ENCODE peak calls at places on chromosomes 2 and 18, in nine cellular contexts. P, N, A, E, R, C, O, D and I are unnamed samples.

GRCh38 chr2:190449925-190450324 is 41.8 kb downstream of the MFSD6 start:
- DNase-seq in P (no peak), N (no peak), A (no peak), E (no peak), R (no peak), C (no peak), O (no peak), D (no peak), I (no peak)

GRCh38 chr2:164189851-164190250 is 431.4 kb downstream of the GRB14 start:
- DNase-seq in P (no peak), N (no peak), A (no peak), E (no peak), R (no peak), C (no peak), O (no peak), D (no peak), I (no peak)

GRCh38 chr2:85577386-85578242 is at the start of gene VAMP8:
- DNase-seq in P (peak; percentile 80), N (no peak), A (peak; percentile 70), E (peak; percentile 81), R (peak; percentile 53), C (peak; percentile 80), O (no peak), D (peak; percentile 95), I (peak; percentile 31)

GRCh38 chr2:134246154-134246874 is 7.6 kb upstream of the MGAT5 start:
- DNase-seq in P (no peak), N (no peak), A (peak; percentile 33), E (no peak), R (no peak), C (no peak), O (no peak), D (no peak), I (peak; percentile 29)

GRCh38 chr2:182229288-182229687 is 197.5 kb downstream of the PDE1A start:
- DNase-seq in P (peak; percentile 36), N (no peak), A (no peak), E (no peak), R (no peak), C (no peak), O (peak; percentile 80), D (no peak), I (no peak)

GRCh38 chr2:229221641-229222040 is 49.4 kb downstream of the PID1 start:
- DNase-seq in P (no peak), N (no peak), A (no peak), E (no peak), R (no peak), C (no peak), O (no peak), D (no peak), I (no peak)

GRCh38 chr18:79987566-79987965 is 797 bp downstream of the TXNL4A start:
- DNase-seq in P (no peak), N (no peak), A (no peak), E (no peak), R (no peak), C (no peak), O (peak; percentile 68), D (no peak), I (no peak)

GRCh38 chr18:24016643-24017042 is 2.1 kb downstream of the TTC39C start:
- DNase-seq in P (peak; percentile 55), N (peak; percentile 44), A (no peak), E (no peak), R (peak; percentile 26), C (no peak), O (peak; percentile 34), D (peak; percentile 50), I (no peak)

DNA sequence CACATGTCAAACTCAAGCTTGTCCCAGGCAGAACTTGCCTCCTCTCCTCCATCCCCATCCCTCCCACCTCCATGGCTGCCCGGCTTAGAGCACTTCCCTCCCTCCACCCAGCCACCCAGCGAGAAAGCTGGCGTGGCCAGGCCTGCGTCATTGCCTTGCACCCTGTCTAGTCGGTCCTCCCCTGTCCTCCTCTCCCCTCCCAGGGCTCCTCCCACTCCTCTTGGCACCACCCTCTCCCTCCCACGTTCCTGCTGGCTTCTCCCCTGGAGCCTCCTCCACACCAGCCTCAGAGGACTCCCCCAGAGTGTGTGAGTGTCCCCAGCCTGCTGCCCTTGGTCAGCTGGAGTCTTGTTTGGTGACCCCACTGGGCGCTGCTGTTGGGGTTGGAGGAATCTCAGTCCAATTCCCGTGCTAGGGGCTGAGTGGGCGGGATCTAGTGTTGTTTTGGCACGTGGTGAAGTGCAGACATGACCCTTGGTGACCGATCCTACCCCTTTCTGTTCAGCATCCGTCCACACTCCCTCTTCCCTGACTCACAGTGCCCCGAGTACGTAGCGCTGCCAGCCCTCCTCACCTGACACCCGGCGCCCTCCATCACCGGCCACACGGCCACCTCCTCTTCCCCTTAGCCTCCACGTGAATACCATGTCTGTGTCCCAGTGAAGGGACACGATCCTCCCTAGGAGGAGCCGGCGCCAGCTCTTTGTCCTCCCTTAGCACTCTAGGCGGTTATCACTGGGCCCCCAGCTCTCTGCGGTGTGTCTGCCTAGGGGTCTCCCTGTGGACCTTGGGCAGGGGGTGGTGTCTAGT is 41.4 kb downstream of the ATP6V1C2 start:
- DNase-seq in P (no peak), N (peak; percentile 46), A (no peak), E (no peak), R (peak; percentile 8), C (no peak), O (peak; percentile 12), D (no peak), I (no peak)
- TF ChIP-seq EZH2phosphoT487 in P (no peak), N (no peak), A (no peak), E (no peak), R (no peak), C (no peak), O (no peak), D (no peak), I (no peak)

GRCh38 chr2:156466739-156467405 is 30.7 kb downstream of the GPD2 start:
- DNase-seq in P (peak; percentile 38), N (no peak), A (no peak), E (no peak), R (no peak), C (no peak), O (peak; percentile 70), D (no peak), I (no peak)

GRCh38 chr2:156459720-156460119 is 23.5 kb downstream of the GPD2 start:
- DNase-seq in P (no peak), N (no peak), A (no peak), E (no peak), R (no peak), C (no peak), O (no peak), D (no peak), I (no peak)

GRCh38 chr2:156464106-156464505 is 27.9 kb downstream of the GPD2 start:
- DNase-seq in P (peak; percentile 37), N (no peak), A (no peak), E (no peak), R (no peak), C (no peak), O (peak; percentile 47), D (no peak), I (no peak)

GRCh38 chr2:156470975-156471583 is 34.9 kb downstream of the GPD2 start:
- DNase-seq in P (no peak), N (no peak), A (no peak), E (no peak), R (no peak), C (no peak), O (no peak), D (no peak), I (no peak)

DNA sequence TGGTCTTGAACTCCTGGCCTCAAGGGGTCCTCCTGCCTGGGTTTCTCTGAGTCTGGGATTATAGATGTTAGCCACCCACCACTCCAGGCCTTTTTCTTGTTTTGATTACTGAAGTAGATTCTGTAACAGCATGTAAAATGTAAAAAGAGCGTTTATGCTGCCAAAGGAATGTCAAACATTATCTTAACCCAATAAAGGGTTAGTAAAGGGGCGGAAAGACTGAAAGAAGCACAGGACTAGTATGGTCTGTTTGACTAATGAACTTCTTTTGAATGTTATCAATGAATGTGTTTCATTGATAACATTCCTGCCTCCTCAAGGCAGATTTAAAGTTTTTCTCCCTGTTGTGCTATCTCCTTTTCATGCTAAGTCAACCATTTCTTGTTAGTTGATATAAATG is 29.4 kb downstream of the GPD2 start:
- DNase-seq in P (no peak), N (no peak), A (no peak), E (no peak), R (no peak), C (no peak), O (no peak), D (no peak), I (no peak)
- TF ChIP-seq EZH2phosphoT487 in P (no peak), N (no peak), A (no peak), E (no peak), R (no peak), C (no peak), O (no peak), D (no peak), I (no peak)

GRCh38 chr2:32284321-32284720 is 6.6 kb downstream of the YIPF4 start:
- DNase-seq in P (peak; percentile 15), N (no peak), A (no peak), E (no peak), R (no peak), C (no peak), O (no peak), D (no peak), I (no peak)

GRCh38 chr2:32291746-32292145 is 14.0 kb downstream of the YIPF4 start:
- DNase-seq in P (peak; percentile 18), N (no peak), A (no peak), E (no peak), R (no peak), C (no peak), O (no peak), D (no peak), I (no peak)

DNA sequence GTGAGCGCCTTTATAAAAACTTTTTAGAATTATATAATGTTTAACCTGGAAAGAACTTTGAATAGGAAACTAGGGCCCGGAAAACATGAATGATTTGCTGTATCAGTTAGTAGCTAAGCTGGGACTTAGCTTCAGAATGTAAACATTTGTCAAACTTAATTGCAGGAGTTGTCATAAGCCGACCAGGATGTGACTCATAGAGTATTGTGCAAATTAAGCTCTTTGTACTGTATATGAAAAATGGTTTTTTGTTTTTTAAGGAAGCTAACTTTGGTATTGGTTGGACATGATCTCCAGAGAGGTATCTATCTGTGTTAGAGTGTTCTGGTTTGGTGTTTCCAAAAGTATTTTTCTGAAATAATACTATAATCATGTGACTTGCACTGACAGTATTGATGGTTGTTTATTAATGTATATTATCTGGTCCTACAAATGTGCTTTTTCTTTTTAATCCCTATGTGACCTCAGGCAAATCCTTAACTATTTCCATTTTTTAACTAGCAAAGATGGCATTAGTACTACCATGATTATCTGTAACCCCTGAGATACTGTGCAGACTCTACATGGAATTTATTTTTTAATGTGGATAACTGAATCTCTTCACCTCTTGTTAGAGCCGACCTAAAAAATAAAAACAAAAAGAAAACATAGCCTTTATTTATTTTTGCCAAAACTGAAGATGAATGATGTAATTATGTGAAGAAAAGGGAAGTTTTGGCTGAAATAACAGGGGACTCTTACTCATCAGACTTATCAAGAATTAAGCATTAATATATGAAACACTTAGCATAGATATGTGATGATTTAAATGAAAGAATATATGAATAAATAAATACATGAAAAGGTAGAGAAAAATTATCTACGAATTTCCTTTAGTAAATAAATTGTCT is 11.7 kb downstream of the YIPF4 start:
- DNase-seq in P (peak; percentile 79), N (no peak), A (no peak), E (peak; percentile 27), R (peak; percentile 16), C (no peak), O (peak; percentile 76), D (no peak), I (no peak)
- TF ChIP-seq EZH2phosphoT487 in P (no peak), N (no peak), A (no peak), E (no peak), R (no peak), C (no peak), O (no peak), D (no peak), I (no peak)

GRCh38 chr2:33806041-33806440 is 206.9 kb upstream of the FAM98A start:
- DNase-seq in P (peak; percentile 15), N (no peak), A (no peak), E (no peak), R (no peak), C (no peak), O (peak; percentile 50), D (no peak), I (no peak)

GRCh38 chr2:33812707-33813106 is 213.6 kb upstream of the FAM98A start:
- DNase-seq in P (no peak), N (no peak), A (no peak), E (no peak), R (no peak), C (no peak), O (peak; percentile 31), D (no peak), I (no peak)

GRCh38 chr2:33810046-33810835 is 211.1 kb upstream of the FAM98A start:
- DNase-seq in P (peak; percentile 25), N (no peak), A (no peak), E (peak; percentile 14), R (no peak), C (no peak), O (peak; percentile 77), D (no peak), I (no peak)
- TF ChIP-seq EZH2phosphoT487 in P (no peak), N (no peak), A (no peak), E (no peak), R (no peak), C (no peak), O (no peak), D (no peak), I (no peak)